ENCODE peak calls at places on chromosomes 6 and 20, in five cellular contexts. V is cerebellar cortex, J is PC-3, E is type B pancreatic cell, Z is hypothalamus. B is an unnamed sample.

GRCh38 chr6:12311106-12311505 is 20.9 kb downstream of the EDN1 start:
- DNase-seq in V (no peak), J (peak; percentile 70), Z (no peak), E (no peak), B (peak; percentile 73)

GRCh38 chr6:33297956-33298772 is 578 bp downstream of the RGL2 start:
- DNase-seq in Z (peak; percentile 43), V (peak; percentile 87), J (peak; percentile 88), E (no peak), B (peak; percentile 94)

GRCh38 chr6:32152414-32153251 is 894 bp upstream of the PRRT1 start:
- DNase-seq in J (no peak), V (peak; percentile 74), E (no peak), Z (peak; percentile 28), B (peak; percentile 38)

GRCh38 chr6:39193201-39193791 is 36.0 kb downstream of the KCNK5 start:
- DNase-seq in Z (no peak), J (no peak), E (no peak), V (no peak), B (no peak)

GRCh38 chr20:36919715-36920333 is 31.7 kb downstream of the SAMHD1 start:
- DNase-seq in E (no peak), Z (no peak), J (peak; percentile 78), V (peak; percentile 75), B (peak; percentile 68)

GRCh38 chr6:155483858-155484257 is 28.2 kb upstream of the NOX3 start:
- DNase-seq in V (no peak), J (no peak), E (no peak), Z (no peak), B (peak; percentile 63)

GRCh38 chr20:47784599-47785320 is 521 bp downstream of the SULF2 start:
- DNase-seq in V (peak; percentile 40), Z (peak; percentile 29), J (peak; percentile 74), E (no peak), B (peak; percentile 55)

GRCh38 chr6:137316626-137317025 is 97.4 kb upstream of the IFNGR1 start:
- DNase-seq in Z (no peak), E (no peak), J (no peak), V (no peak), B (no peak)

GRCh38 chr6:151962246-151962846 is 154.9 kb downstream of the ESR1 start:
- DNase-seq in Z (no peak), J (peak; percentile 42), E (no peak), V (no peak), B (no peak)

GRCh38 chr20:63855363-63856110 is 5.8 kb upstream of the ABHD16B start:
- DNase-seq in E (no peak), V (no peak), J (no peak), Z (no peak), B (no peak)

GRCh38 chr20:20368414-20369352 is 779 bp downstream of the INSM1 start:
- DNase-seq in E (no peak), J (no peak), Z (no peak), V (peak; percentile 13), B (no peak)

GRCh38 chr6:78131521-78131920 is 478.7 kb downstream of the MEI4 start:
- DNase-seq in V (no peak), E (no peak), J (no peak), Z (no peak), B (no peak)

GRCh38 chr6:154249499-154250298 is 106.9 kb downstream of the IPCEF1 start:
- DNase-seq in J (no peak), V (no peak), E (no peak), Z (no peak), B (no peak)

GRCh38 chr6:131807644-131808459 is at the start of gene ENPP1:
- DNase-seq in E (peak; percentile 74), V (peak; percentile 69), Z (peak; percentile 60), J (peak; percentile 47), B (peak; percentile 55)

GRCh38 chr20:61043681-61044080 is 208.4 kb upstream of the CDH4 start:
- DNase-seq in V (no peak), Z (no peak), E (no peak), J (no peak), B (no peak)

GRCh38 chr6:117536317-117536716 is 53.8 kb downstream of the DCBLD1 start:
- DNase-seq in Z (no peak), V (no peak), J (no peak), E (no peak), B (no peak)

GRCh38 chr6:158596861-158597260 is 37.0 kb downstream of the TMEM181 start:
- DNase-seq in E (no peak), V (no peak), J (no peak), Z (no peak), B (no peak)

GRCh38 chr6:3266170-3266569 is 7.4 kb downstream of the PSMG4 start:
- DNase-seq in J (no peak), E (no peak), V (no peak), Z (no peak), B (no peak)

GRCh38 chr6:47787620-47788497 is 6.0 kb downstream of the OPN5 start:
- DNase-seq in J (peak; percentile 88), Z (peak; percentile 14), E (peak; percentile 71), V (peak; percentile 74), B (peak; percentile 99)

B was measured in epithelial cell of esophagus.